ENCODE peak calls at places on chromosome 9, in seven cellular contexts. I, Q, B, G, O, U and C are unnamed samples.

GRCh38 chr9:124428751-124429529 is 13.7 kb upstream of the PSMB7 start:
- DNase-seq in Q (no peak), O (no peak), B (no peak), U (no peak), I (no peak), G (no peak), C (no peak)

GRCh38 chr9:69145148-69145547 is 28.9 kb upstream of the TJP2 start:
- DNase-seq in Q (no peak), G (no peak), U (no peak), I (no peak), O (no peak), B (no peak), C (no peak)

GRCh38 chr9:83304686-83305085 is 233.5 kb downstream of the FRMD3 start:
- DNase-seq in O (peak), G (no peak), U (no peak), B (no peak), Q (no peak), I (no peak), C (no peak)

GRCh38 chr9:112384690-112385089 is 4.8 kb downstream of the HSDL2 start:
- DNase-seq in B (no peak), I (no peak), Q (no peak), U (no peak), O (no peak), G (no peak), C (no peak)

GRCh38 chr9:99852617-99853016 is 30.9 kb downstream of the NR4A3 start:
- DNase-seq in Q (no peak), G (no peak), B (no peak), I (no peak), U (no peak), O (no peak), C (no peak)

GRCh38 chr9:121075251-121076036 is 689 bp downstream of the CNTRL start:
- DNase-seq in O (no peak), I (peak), G (peak), Q (no peak), U (no peak), B (no peak), C (peak)

GRCh38 chr9:131190191-131190590 is 64.8 kb downstream of the NUP214 start:
- DNase-seq in B (no peak), I (no peak), O (no peak), Q (no peak), U (no peak), G (no peak), C (no peak)

GRCh38 chr9:115759411-115759810 is 394.2 kb upstream of the PAPPA start:
- DNase-seq in O (no peak), U (no peak), I (no peak), G (no peak), Q (no peak), B (no peak), C (no peak)